ENCODE peak calls at places on chromosome 12, in nine cellular contexts. H, E, D, S, X, I, L, Z and C are unnamed samples.

GRCh38 chr12:131882804-131883520 is 11.5 kb upstream of the ULK1 start:
- DNase-seq in H (no peak), E (no peak), D (no peak), S (no peak), X (no peak), I (no peak), L (no peak), Z (no peak), C (peak; percentile 54)

GRCh38 chr12:51886021-51886710 is 1.7 kb upstream of the ANKRD33 start:
- DNase-seq in H (no peak), E (no peak), D (no peak), S (peak; percentile 25), X (peak; percentile 55), I (peak; percentile 43), L (no peak), Z (peak; percentile 99), C (peak; percentile 63)

GRCh38 chr12:1839464-1839863 is 19.1 kb downstream of the LRTM2 start:
- DNase-seq in H (no peak), E (no peak), D (no peak), S (no peak), X (no peak), I (no peak), L (no peak), Z (no peak), C (peak; percentile 39)

GRCh38 chr12:124039276-124039675 is 66.3 kb downstream of the ZNF664 start:
- DNase-seq in H (no peak), E (no peak), D (no peak), S (no peak), X (no peak), I (no peak), L (no peak), Z (peak; percentile 11), C (no peak)

GRCh38 chr12:109393437-109394345 is 46.0 kb downstream of the MYO1H start:
- DNase-seq in H (peak; percentile 39), E (peak; percentile 11), D (no peak), S (peak; percentile 17), X (peak; percentile 70), I (peak; percentile 21), L (peak; percentile 55), Z (peak; percentile 76), C (peak; percentile 75)

GRCh38 chr12:13799574-13799973 is 181.8 kb downstream of the GRIN2B start:
- DNase-seq in H (no peak), E (no peak), D (no peak), S (no peak), X (no peak), I (no peak), L (peak; percentile 51), Z (no peak), C (peak; percentile 23)

GRCh38 chr12:94615284-94616216 is 34.8 kb downstream of the TMCC3 start:
- DNase-seq in H (peak; percentile 9), E (peak; percentile 73), D (no peak), S (no peak), X (peak; percentile 80), I (no peak), L (peak; percentile 59), Z (peak; percentile 83), C (no peak)

GRCh38 chr12:114399664-114400211 is 6.2 kb downstream of the TBX5 start:
- DNase-seq in H (no peak), E (peak; percentile 14), D (no peak), S (no peak), X (no peak), I (no peak), L (no peak), Z (peak; percentile 97), C (peak; percentile 91)

GRCh38 chr12:40711121-40711520 is 18.9 kb downstream of the CNTN1 start:
- DNase-seq in H (no peak), E (no peak), D (no peak), S (no peak), X (no peak), I (no peak), L (no peak), Z (no peak), C (no peak)

GRCh38 chr12:131947482-131948027 is 2.2 kb upstream of the EP400 start:
- DNase-seq in H (no peak), E (no peak), D (no peak), S (no peak), X (no peak), I (no peak), L (no peak), Z (no peak), C (peak; percentile 47)

GRCh38 chr12:15794836-15795235 is 5.6 kb upstream of the EPS8 start:
- DNase-seq in H (no peak), E (no peak), D (no peak), S (no peak), X (no peak), I (no peak), L (no peak), Z (no peak), C (no peak)

GRCh38 chr12:42017036-42017435 is 127.6 kb downstream of the GXYLT1 start:
- DNase-seq in H (no peak), E (no peak), D (no peak), S (no peak), X (no peak), I (no peak), L (no peak), Z (no peak), C (no peak)

GRCh38 chr12:108689314-108690190 is 41.8 kb downstream of the CORO1C start:
- DNase-seq in H (no peak), E (no peak), D (no peak), S (no peak), X (no peak), I (peak; percentile 40), L (peak; percentile 43), Z (peak; percentile 63), C (no peak)